ENCODE peak calls at places on chromosome 20, in seven cellular contexts. One of them, this sample, is unnamed.

GRCh38 chr20:721876-722275 is 46.3 kb upstream of the SCRT2 start:
- DNase-seq in B cell: no peak
- DNase-seq in coronary artery: no peak
- DNase-seq in H9: no peak
- DNase-seq in left lung: no peak
- DNase-seq in progenitor cell of endocrine pancreas: no peak
- DNase-seq in A549: no peak
- DNase-seq in this sample: no peak

GRCh38 chr20:43537921-43538854 is 20.6 kb upstream of the SGK2 start:
- DNase-seq in B cell: peak
- DNase-seq in coronary artery: peak
- DNase-seq in H9: peak
- DNase-seq in left lung: peak
- DNase-seq in progenitor cell of endocrine pancreas: peak
- DNase-seq in A549: peak
- DNase-seq in this sample: peak

GRCh38 chr20:7770046-7770445 is 170.2 kb downstream of the HAO1 start:
- DNase-seq in B cell: no peak
- DNase-seq in coronary artery: no peak
- DNase-seq in H9: no peak
- DNase-seq in left lung: no peak
- DNase-seq in progenitor cell of endocrine pancreas: no peak
- DNase-seq in A549: no peak
- DNase-seq in this sample: no peak

GRCh38 chr20:58131581-58132142 is 96.8 kb downstream of the ANKRD60 start:
- DNase-seq in B cell: no peak
- DNase-seq in coronary artery: no peak
- DNase-seq in H9: peak
- DNase-seq in left lung: no peak
- DNase-seq in progenitor cell of endocrine pancreas: no peak
- DNase-seq in A549: peak
- DNase-seq in this sample: no peak

GRCh38 chr20:46027245-46027853 is 1.7 kb upstream of the SLC12A5 start:
- DNase-seq in B cell: peak
- DNase-seq in coronary artery: no peak
- DNase-seq in H9: no peak
- DNase-seq in left lung: no peak
- DNase-seq in progenitor cell of endocrine pancreas: peak
- DNase-seq in A549: peak
- DNase-seq in this sample: peak

GRCh38 chr20:57313951-57314350 is 15.7 kb upstream of the SPO11 start:
- DNase-seq in B cell: no peak
- DNase-seq in coronary artery: no peak
- DNase-seq in H9: no peak
- DNase-seq in left lung: no peak
- DNase-seq in progenitor cell of endocrine pancreas: no peak
- DNase-seq in A549: no peak
- DNase-seq in this sample: no peak

GRCh38 chr20:324177-325042 is 942 bp upstream of the SOX12 start:
- DNase-seq in B cell: peak
- DNase-seq in coronary artery: peak
- DNase-seq in H9: peak
- DNase-seq in left lung: peak
- DNase-seq in progenitor cell of endocrine pancreas: peak
- DNase-seq in A549: peak
- DNase-seq in this sample: peak

GRCh38 chr20:20664795-20665194 is 47.6 kb downstream of the RALGAPA2 start:
- DNase-seq in B cell: peak
- DNase-seq in coronary artery: no peak
- DNase-seq in H9: no peak
- DNase-seq in left lung: no peak
- DNase-seq in progenitor cell of endocrine pancreas: no peak
- DNase-seq in A549: peak
- DNase-seq in this sample: peak

GRCh38 chr20:51350941-51351631 is 191.4 kb downstream of the NFATC2 start:
- DNase-seq in B cell: no peak
- DNase-seq in coronary artery: no peak
- DNase-seq in H9: no peak
- DNase-seq in left lung: no peak
- DNase-seq in progenitor cell of endocrine pancreas: no peak
- DNase-seq in A549: no peak
- DNase-seq in this sample: no peak

DNA sequence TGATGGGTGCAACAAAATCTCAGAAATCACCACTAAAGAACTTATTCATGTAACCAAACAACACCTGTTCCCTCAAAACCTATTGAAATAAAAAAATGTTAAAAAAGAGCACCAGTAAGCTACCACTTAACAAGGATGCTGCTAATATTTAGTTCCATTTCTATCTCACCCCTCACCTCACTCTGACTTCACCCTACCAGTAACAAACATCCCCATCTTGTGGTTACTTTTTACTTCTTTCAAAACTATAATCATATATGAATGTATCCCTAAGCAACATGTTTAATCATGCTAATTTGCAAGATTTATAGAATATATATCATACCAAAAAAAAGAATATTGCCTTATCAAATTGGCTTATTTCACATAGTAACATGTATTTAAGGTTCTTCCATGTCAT is 27.4 kb upstream of the SLC24A3 start:
- DNase-seq in B cell: no peak
- DNase-seq in coronary artery: no peak
- DNase-seq in H9: no peak
- DNase-seq in left lung: no peak
- DNase-seq in progenitor cell of endocrine pancreas: no peak
- DNase-seq in A549: no peak
- DNase-seq in this sample: no peak
- TF ChIP-seq CTCF in B cell: no peak
- TF ChIP-seq CTCF in coronary artery: no peak
- TF ChIP-seq CTCF in H9: no peak
- TF ChIP-seq CTCF in left lung: no peak
- TF ChIP-seq CTCF in progenitor cell of endocrine pancreas: no peak
- TF ChIP-seq CTCF in A549: no peak
- TF ChIP-seq CTCF in this sample: no peak

GRCh38 chr20:38472513-38473352 is at the start of gene RALGAPB:
- DNase-seq in B cell: peak
- DNase-seq in coronary artery: peak
- DNase-seq in H9: peak
- DNase-seq in left lung: peak
- DNase-seq in progenitor cell of endocrine pancreas: peak
- DNase-seq in A549: peak
- DNase-seq in this sample: peak
- TF ChIP-seq CTCF in B cell: no peak
- TF ChIP-seq CTCF in coronary artery: no peak
- TF ChIP-seq CTCF in H9: peak
- TF ChIP-seq CTCF in left lung: peak
- TF ChIP-seq CTCF in progenitor cell of endocrine pancreas: peak
- TF ChIP-seq CTCF in A549: peak
- TF ChIP-seq CTCF in this sample: no peak

GRCh38 chr20:62141397-62142251 is 1.6 kb downstream of the PSMA7 start:
- DNase-seq in B cell: no peak
- DNase-seq in coronary artery: no peak
- DNase-seq in H9: no peak
- DNase-seq in left lung: no peak
- DNase-seq in progenitor cell of endocrine pancreas: no peak
- DNase-seq in A549: peak
- DNase-seq in this sample: no peak
- TF ChIP-seq CTCF in B cell: no peak
- TF ChIP-seq CTCF in coronary artery: no peak
- TF ChIP-seq CTCF in H9: peak
- TF ChIP-seq CTCF in left lung: no peak
- TF ChIP-seq CTCF in progenitor cell of endocrine pancreas: peak
- TF ChIP-seq CTCF in A549: peak
- TF ChIP-seq CTCF in this sample: no peak

GRCh38 chr20:32578840-32579239 is 6.3 kb downstream of the NOL4L start:
- DNase-seq in B cell: no peak
- DNase-seq in coronary artery: no peak
- DNase-seq in H9: no peak
- DNase-seq in left lung: no peak
- DNase-seq in progenitor cell of endocrine pancreas: no peak
- DNase-seq in A549: no peak
- DNase-seq in this sample: no peak

GRCh38 chr20:32576560-32576959 is 8.6 kb downstream of the NOL4L start:
- DNase-seq in B cell: no peak
- DNase-seq in coronary artery: no peak
- DNase-seq in H9: no peak
- DNase-seq in left lung: no peak
- DNase-seq in progenitor cell of endocrine pancreas: no peak
- DNase-seq in A549: no peak
- DNase-seq in this sample: no peak

GRCh38 chr20:32577657-32578056 is 7.5 kb downstream of the NOL4L start:
- DNase-seq in B cell: no peak
- DNase-seq in coronary artery: no peak
- DNase-seq in H9: no peak
- DNase-seq in left lung: no peak
- DNase-seq in progenitor cell of endocrine pancreas: no peak
- DNase-seq in A549: no peak
- DNase-seq in this sample: no peak

GRCh38 chr20:32575805-32576204 is 9.3 kb downstream of the NOL4L start:
- DNase-seq in B cell: no peak
- DNase-seq in coronary artery: no peak
- DNase-seq in H9: no peak
- DNase-seq in left lung: no peak
- DNase-seq in progenitor cell of endocrine pancreas: no peak
- DNase-seq in A549: no peak
- DNase-seq in this sample: no peak

DNA sequence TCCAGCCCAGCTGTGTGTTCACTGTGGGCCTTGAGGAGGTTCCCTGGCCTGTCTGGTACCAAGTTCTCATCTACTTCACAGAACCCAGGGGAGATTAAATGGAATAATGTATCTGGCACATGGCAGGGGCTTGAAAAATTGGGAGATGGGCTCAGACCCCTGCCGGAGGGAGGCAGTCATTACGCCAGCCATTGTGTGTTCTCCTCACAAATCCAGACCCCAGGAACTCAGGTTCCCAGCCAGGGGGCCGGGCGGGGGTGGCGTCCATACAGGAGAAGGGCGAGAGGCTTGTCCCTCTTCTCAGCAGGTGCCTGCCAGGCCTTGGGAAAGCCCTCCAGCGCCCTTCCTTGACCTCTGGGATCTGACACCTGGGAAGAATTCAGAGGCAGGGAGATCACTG is 8.1 kb downstream of the NOL4L start:
- DNase-seq in B cell: no peak
- DNase-seq in coronary artery: no peak
- DNase-seq in H9: no peak
- DNase-seq in left lung: no peak
- DNase-seq in progenitor cell of endocrine pancreas: no peak
- DNase-seq in A549: no peak
- DNase-seq in this sample: no peak
- TF ChIP-seq CTCF in B cell: no peak
- TF ChIP-seq CTCF in coronary artery: no peak
- TF ChIP-seq CTCF in H9: peak
- TF ChIP-seq CTCF in left lung: no peak
- TF ChIP-seq CTCF in progenitor cell of endocrine pancreas: peak
- TF ChIP-seq CTCF in A549: no peak
- TF ChIP-seq CTCF in this sample: peak

GRCh38 chr20:17721802-17722486 is 22.2 kb downstream of the BANF2 start:
- DNase-seq in B cell: no peak
- DNase-seq in coronary artery: no peak
- DNase-seq in H9: no peak
- DNase-seq in left lung: no peak
- DNase-seq in progenitor cell of endocrine pancreas: no peak
- DNase-seq in A549: no peak
- DNase-seq in this sample: no peak
- TF ChIP-seq CTCF in B cell: no peak
- TF ChIP-seq CTCF in coronary artery: no peak
- TF ChIP-seq CTCF in H9: no peak
- TF ChIP-seq CTCF in left lung: no peak
- TF ChIP-seq CTCF in progenitor cell of endocrine pancreas: peak
- TF ChIP-seq CTCF in A549: no peak
- TF ChIP-seq CTCF in this sample: no peak

GRCh38 chr20:3248993-3249347 is 10.0 kb upstream of the SLC4A11 start:
- DNase-seq in B cell: no peak
- DNase-seq in coronary artery: no peak
- DNase-seq in H9: no peak
- DNase-seq in left lung: no peak
- DNase-seq in progenitor cell of endocrine pancreas: no peak
- DNase-seq in A549: no peak
- DNase-seq in this sample: no peak

GRCh38 chr20:3247638-3248037 is 8.6 kb upstream of the SLC4A11 start:
- DNase-seq in B cell: no peak
- DNase-seq in coronary artery: no peak
- DNase-seq in H9: no peak
- DNase-seq in left lung: no peak
- DNase-seq in progenitor cell of endocrine pancreas: no peak
- DNase-seq in A549: no peak
- DNase-seq in this sample: no peak

GRCh38 chr20:3246682-3247081 is 7.7 kb upstream of the SLC4A11 start:
- DNase-seq in B cell: no peak
- DNase-seq in coronary artery: no peak
- DNase-seq in H9: no peak
- DNase-seq in left lung: no peak
- DNase-seq in progenitor cell of endocrine pancreas: no peak
- DNase-seq in A549: no peak
- DNase-seq in this sample: no peak

GRCh38 chr20:3250091-3250504 is 11.1 kb upstream of the SLC4A11 start:
- DNase-seq in B cell: no peak
- DNase-seq in coronary artery: no peak
- DNase-seq in H9: peak
- DNase-seq in left lung: no peak
- DNase-seq in progenitor cell of endocrine pancreas: no peak
- DNase-seq in A549: peak
- DNase-seq in this sample: peak

DNA sequence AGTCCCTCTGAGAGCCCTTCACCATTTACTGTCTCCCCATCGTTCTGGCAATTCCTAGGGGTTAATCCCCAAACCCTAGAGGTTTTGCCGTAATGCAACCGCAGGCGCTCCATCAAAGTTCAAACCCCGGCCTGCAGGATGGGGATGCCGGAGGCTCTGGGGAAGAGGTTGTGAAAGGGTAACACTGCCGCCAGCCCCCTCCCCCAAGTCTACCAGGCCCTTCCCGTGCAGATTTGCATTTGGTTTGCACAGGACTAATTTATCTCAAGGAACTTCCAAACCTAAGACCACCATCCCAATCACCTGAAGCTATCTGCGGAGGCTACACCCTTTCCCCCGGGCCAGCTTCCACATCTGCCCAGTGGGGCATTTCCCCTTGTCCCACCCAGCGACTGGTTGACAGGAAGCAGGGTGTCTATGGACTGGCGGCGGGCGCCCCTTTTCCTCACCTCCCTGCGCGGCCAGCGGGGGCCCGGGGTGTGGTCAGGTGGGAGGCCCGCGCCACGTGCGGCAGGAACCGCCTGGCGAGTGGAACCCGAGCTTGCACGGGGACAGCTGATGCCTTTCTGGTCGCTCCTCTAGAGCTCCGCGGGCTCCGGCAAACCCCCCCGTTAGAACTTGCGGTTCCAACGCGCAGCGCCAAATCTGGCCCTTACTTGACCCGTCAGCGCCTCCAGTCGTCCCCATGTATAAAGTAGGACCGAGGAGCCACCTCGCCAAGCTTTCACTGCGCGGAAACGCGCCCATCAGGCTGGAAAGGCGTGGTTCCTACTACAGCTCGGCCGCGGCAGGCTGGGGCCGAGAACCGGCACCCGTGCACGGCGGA is 9.4 kb upstream of the SLC4A11 start:
- DNase-seq in B cell: peak
- DNase-seq in coronary artery: no peak
- DNase-seq in H9: peak
- DNase-seq in left lung: no peak
- DNase-seq in progenitor cell of endocrine pancreas: no peak
- DNase-seq in A549: no peak
- DNase-seq in this sample: peak
- TF ChIP-seq CTCF in B cell: no peak
- TF ChIP-seq CTCF in coronary artery: no peak
- TF ChIP-seq CTCF in H9: no peak
- TF ChIP-seq CTCF in left lung: no peak
- TF ChIP-seq CTCF in progenitor cell of endocrine pancreas: no peak
- TF ChIP-seq CTCF in A549: no peak
- TF ChIP-seq CTCF in this sample: no peak